ENCODE peak calls at places on chromosomes 5 and 9, in four cellular contexts. C, U, Z and B are unnamed samples.
A peak's percentile ranks its signal among the peaks of the same experiment; 100 is the strongest.

GRCh38 chr9:19409406-19410194 is 791 bp downstream of the ACER2 start:
- DNase-seq in C (no peak), U (peak; percentile 66), Z (peak; percentile 26), B (no peak)

GRCh38 chr5:15690611-15691010 is 190.6 kb downstream of the FBXL7 start:
- DNase-seq in Z (no peak), U (no peak), C (peak; percentile 41), B (no peak)

GRCh38 chr5:52710972-52711596 is 76.6 kb upstream of the ITGA1 start:
- DNase-seq in Z (no peak), C (no peak), U (no peak), B (no peak)

GRCh38 chr5:143605403-143606005 is 202.0 kb upstream of the NR3C1 start:
- DNase-seq in Z (peak; percentile 49), U (no peak), C (peak; percentile 12), B (no peak)

GRCh38 chr9:114258866-114259799 is 63.8 kb upstream of the ORM1 start:
- DNase-seq in Z (no peak), C (no peak), U (no peak), B (no peak)

GRCh38 chr9:31089822-31090221 is 1294.6 kb upstream of the ACO1 start:
- DNase-seq in Z (no peak), C (peak; percentile 20), U (no peak), B (no peak)

GRCh38 chr5:115666023-115666422 is 40.2 kb upstream of the TMED7 start:
- DNase-seq in C (peak; percentile 14), Z (no peak), U (no peak), B (no peak)

GRCh38 chr9:135591491-135592330 is 30.2 kb downstream of the PAEP start:
- DNase-seq in C (no peak), U (peak; percentile 44), Z (no peak), B (no peak)

GRCh38 chr5:157821822-157822622 is 36.9 kb downstream of the CLINT1 start:
- DNase-seq in Z (no peak), U (no peak), C (peak; percentile 25), B (no peak)

GRCh38 chr5:57298985-57299491 is 125.2 kb downstream of the GPBP1 start:
- DNase-seq in U (no peak), Z (peak; percentile 15), C (peak; percentile 78), B (peak; percentile 59)

GRCh38 chr5:121870489-121870888 is 18.8 kb downstream of the FTMT start:
- DNase-seq in U (no peak), Z (no peak), C (no peak), B (no peak)

GRCh38 chr9:109903515-109904138 is 123.6 kb downstream of the PALM2AKAP2 start:
- DNase-seq in Z (peak; percentile 81), C (peak; percentile 64), U (peak; percentile 61), B (peak; percentile 60)

GRCh38 chr5:98309785-98310566 is 463.5 kb upstream of the RGMB start:
- DNase-seq in Z (no peak), U (no peak), C (peak; percentile 99), B (peak; percentile 22)

GRCh38 chr5:14413331-14413750 is 168.3 kb upstream of the OTULINL start:
- DNase-seq in Z (no peak), U (no peak), C (peak; percentile 56), B (peak; percentile 87)

GRCh38 chr9:90888941-90889340 is 87.3 kb downstream of the SYK start:
- DNase-seq in C (no peak), Z (no peak), U (no peak), B (no peak)

GRCh38 chr5:147396070-147396469 is 113.8 kb downstream of the DPYSL3 start:
- DNase-seq in Z (peak; percentile 83), C (no peak), U (peak; percentile 73), B (no peak)

GRCh38 chr5:104088876-104089778 is 526.5 kb upstream of the NUDT12 start:
- DNase-seq in U (no peak), Z (no peak), C (no peak), B (no peak)

GRCh38 chr5:10652151-10652550 is 88.3 kb downstream of the ANKRD33B start:
- DNase-seq in Z (no peak), C (peak; percentile 34), U (peak; percentile 34), B (no peak)

GRCh38 chr5:20572560-20572959 is 584.6 kb upstream of the CDH18 start:
- DNase-seq in C (no peak), Z (no peak), U (no peak), B (no peak)

GRCh38 chr9:114588671-114589526 is 1.3 kb downstream of the ATP6V1G1 start:
- DNase-seq in Z (no peak), U (no peak), C (peak; percentile 27), B (no peak)

GRCh38 chr9:113705938-113706519 is 170.1 kb upstream of the ZNF618 start:
- DNase-seq in U (no peak), Z (no peak), C (no peak), B (no peak)

GRCh38 chr9:21611896-21612295 is 129.8 kb upstream of the IFNE start:
- DNase-seq in U (no peak), C (no peak), Z (no peak), B (peak; percentile 62)

GRCh38 chr5:135034186-135034962 is at the start of gene PITX1:
- DNase-seq in U (peak; percentile 92), Z (no peak), C (no peak), B (no peak)

GRCh38 chr5:135036405-135036804 is 2.4 kb upstream of the PITX1 start:
- DNase-seq in C (no peak), U (peak; percentile 40), Z (no peak), B (no peak)

GRCh38 chr5:135034963-135035677 is 1.1 kb upstream of the PITX1 start:
- DNase-seq in U (peak; percentile 71), Z (no peak), C (no peak), B (no peak)

GRCh38 chr5:135033866-135034185 is 202 bp downstream of the PITX1 start:
- DNase-seq in U (no peak), Z (no peak), C (no peak), B (no peak)

DNA sequence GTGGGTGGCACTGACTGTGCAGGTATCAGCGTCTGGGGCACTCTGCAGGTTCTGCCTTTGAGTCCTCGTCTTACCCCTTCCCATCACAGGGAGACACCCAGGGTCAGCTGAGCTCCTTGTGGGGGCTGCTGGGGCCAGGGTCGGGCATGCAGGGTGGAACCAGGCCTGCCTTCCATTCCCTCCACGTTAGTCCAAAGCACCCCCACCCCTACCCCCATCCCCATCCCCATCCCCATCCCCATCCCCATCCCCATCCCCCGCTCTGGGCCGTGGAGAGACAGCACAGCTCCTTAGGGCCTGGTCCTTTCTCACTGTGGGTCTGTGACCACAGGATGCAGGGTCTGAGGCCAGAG is 1.6 kb upstream of the PITX1 start:
- DNase-seq in Z (no peak), C (no peak), U (peak; percentile 42), B (no peak)
- H3K27me3 ChIP-seq in Z (peaks cover 98% of the 10 kb centered on the region), C (peaks cover 91% of the 10 kb centered on the region), U (peaks cover 44% of the 10 kb centered on the region), B (peaks cover 38% of the 10 kb centered on the region)

GRCh38 chr9:86942352-86943222 is 4.7 kb downstream of the GAS1 start:
- DNase-seq in U (no peak), C (no peak), Z (no peak), B (no peak)
- H3K27me3 ChIP-seq in U (peaks cover 22% of the 10 kb centered on the region), C (peaks cover 21% of the 10 kb centered on the region), Z (peaks cover 3% of the 10 kb centered on the region), B (peaks cover 14% of the 10 kb centered on the region)

GRCh38 chr5:135478938-135479337 is 26.8 kb upstream of the TIFAB start:
- DNase-seq in U (no peak), Z (no peak), C (no peak), B (no peak)
- H3K27me3 ChIP-seq in U (peaks cover 14% of the 10 kb centered on the region), Z (peaks cover 15% of the 10 kb centered on the region), C (peaks cover 28% of the 10 kb centered on the region), B (peaks cover 3% of the 10 kb centered on the region)

DNA sequence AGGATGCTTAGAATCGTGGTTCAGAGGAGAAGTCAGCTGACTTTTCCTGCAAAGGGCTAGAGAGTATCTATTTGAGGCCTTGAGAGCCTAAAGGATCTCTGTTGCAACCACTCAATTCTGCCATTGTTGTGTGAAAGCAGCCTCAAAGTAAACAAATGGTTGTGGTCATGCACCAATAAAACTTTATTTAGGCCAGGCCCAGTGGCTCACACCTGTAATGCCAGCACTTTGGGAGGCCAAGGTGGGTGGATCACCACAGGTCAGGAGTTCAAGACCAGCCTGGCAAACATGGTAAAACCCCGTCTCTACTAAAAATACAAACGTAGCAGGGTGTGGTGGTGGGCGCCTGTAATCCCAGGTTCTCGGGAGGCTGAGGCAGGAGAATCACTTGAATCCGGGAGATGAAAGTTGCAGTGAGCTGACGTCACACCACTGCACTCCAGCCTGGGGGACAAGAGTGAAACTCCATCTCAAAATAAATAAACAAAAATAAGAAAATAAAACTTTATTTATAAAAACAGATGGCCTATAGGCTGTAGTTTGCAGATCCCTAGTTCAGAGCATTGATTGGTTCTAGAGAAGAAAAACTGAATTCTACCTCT is 135.9 kb upstream of the KLF4 start:
- DNase-seq in U (no peak), C (no peak), Z (no peak), B (no peak)
- H3K27me3 ChIP-seq in U (no peaks in the 10 kb centered on the region), C (no peaks in the 10 kb centered on the region), Z (no peaks in the 10 kb centered on the region), B (no peaks in the 10 kb centered on the region)

DNA sequence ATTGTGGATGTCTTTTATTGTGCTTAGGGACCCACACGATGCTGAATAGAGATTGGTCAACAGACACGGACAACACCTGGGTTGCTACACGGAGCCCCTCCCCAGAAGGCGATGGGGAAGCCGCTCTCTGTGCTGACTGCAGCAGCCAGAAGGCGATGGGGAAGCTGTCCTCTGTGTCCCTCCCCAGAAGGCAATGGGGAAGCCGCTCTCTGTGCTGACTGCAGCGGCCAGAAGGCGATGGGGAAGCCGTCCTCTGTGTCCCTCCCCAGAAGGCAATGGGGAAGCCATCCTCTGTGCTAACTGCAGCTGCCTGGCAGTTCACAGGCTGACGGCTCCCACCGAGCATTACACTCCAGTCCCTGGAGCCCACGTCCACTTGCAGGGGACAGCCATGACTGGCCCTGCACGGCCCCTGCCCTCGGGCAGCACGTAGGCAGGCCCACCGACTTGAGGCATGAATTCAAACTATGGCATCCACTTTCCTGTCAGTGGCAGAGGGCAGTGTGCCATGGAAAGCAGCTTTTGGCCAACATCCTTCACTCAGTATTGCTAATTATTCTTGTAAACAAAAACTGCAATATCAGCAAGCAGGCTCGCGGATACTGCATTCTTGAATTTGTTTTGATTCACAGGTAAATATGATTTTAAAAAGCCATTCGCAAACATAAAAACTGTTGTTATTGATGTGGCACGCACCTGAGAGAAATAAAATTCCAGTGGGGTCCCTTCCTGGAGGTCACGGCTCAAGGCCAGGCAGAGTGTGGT is 48.1 kb upstream of the CLPTM1L start:
- DNase-seq in C (no peak), Z (no peak), U (peak; percentile 34), B (no peak)
- H3K27me3 ChIP-seq in C (peaks cover 2% of the 10 kb centered on the region), Z (peaks cover 59% of the 10 kb centered on the region), U (peaks cover 71% of the 10 kb centered on the region), B (peaks cover 3% of the 10 kb centered on the region)

GRCh38 chr5:93592866-93593265 is 9.8 kb downstream of the NR2F1 start:
- DNase-seq in Z (no peak), C (no peak), U (no peak), B (no peak)
- H3K27me3 ChIP-seq in Z (no peaks in the 10 kb centered on the region), C (no peaks in the 10 kb centered on the region), U (peaks cover 38% of the 10 kb centered on the region), B (peaks cover 49% of the 10 kb centered on the region)

DNA sequence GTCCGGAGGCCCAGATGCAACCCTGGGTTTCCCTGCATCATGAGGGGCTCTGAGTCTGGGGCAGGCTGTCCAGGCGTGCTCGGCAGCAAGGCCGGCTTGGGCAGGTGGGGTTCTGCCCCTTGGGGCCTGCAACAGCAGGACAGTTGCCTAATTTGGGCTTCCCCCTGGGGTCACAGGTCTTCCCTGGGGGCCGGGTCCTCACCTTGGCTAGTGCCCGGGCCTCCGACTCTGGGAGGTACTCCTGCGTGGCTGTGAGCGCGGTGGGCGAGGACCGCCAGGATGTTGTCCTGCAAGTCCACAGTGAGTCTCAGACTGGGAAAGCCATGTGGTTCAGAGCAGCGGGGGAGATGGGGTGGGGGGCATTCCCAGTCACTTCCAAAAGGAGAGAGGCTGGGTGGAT is 82.1 kb upstream of the ASS1 start:
- DNase-seq in U (no peak), Z (no peak), C (no peak), B (no peak)
- H3K27me3 ChIP-seq in U (peaks cover 16% of the 10 kb centered on the region), Z (no peaks in the 10 kb centered on the region), C (no peaks in the 10 kb centered on the region), B (no peaks in the 10 kb centered on the region)